ENCODE peak calls at places on chromosomes 4 and X, in ten cellular contexts. D is glutamatergic neuron; S is activated CD4-positive, alpha-beta T cell treated with anti-CD3 and anti-CD28 coated beads, Interleukin-2, amount 50 U/mL, for 1 hour; G is iris pigment epithelial cell; I is activated T-helper 9 cell treated with anti-CD3 and anti-CD28 coated beads, Interleukin-2, amount 50 U/mL, for 16 hours; O is HFF-Myc; E is Right ventricle myocardium superior; U is NCI-H748 treated with DMSO at 0.1 percent for 48 hours; W is NCI-H1092 treated with DMSO at 0.1 percent for 48 hours; Y is endothelial cell of umbilical vein. A is an unnamed sample.

GRCh38 chr4:20194079-20195013 is 57.4 kb upstream of the SLIT2 start:
- DNase-seq in Y (peak; percentile 78), S (no peak), E (no peak), D (no peak), O (peak; percentile 52), W (no peak), U (no peak), I (no peak), G (peak; percentile 88), A (no peak)

GRCh38 chr4:94488667-94489066 is 36.9 kb downstream of the PDLIM5 start:
- DNase-seq in O (peak; percentile 88), U (no peak), S (no peak), W (no peak), Y (no peak), I (no peak), E (no peak), D (no peak), G (peak; percentile 85), A (no peak)

GRCh38 chr4:139167774-139168444 is 9.1 kb downstream of the ELF2 start:
- DNase-seq in D (no peak), G (peak; percentile 82), W (no peak), I (no peak), O (no peak), S (no peak), U (no peak), E (no peak), Y (peak; percentile 36), A (peak; percentile 36)

GRCh38 chr4:173543266-173543665 is 13.2 kb upstream of the HAND2 start:
- DNase-seq in U (no peak), D (no peak), S (no peak), G (no peak), W (no peak), I (no peak), E (no peak), O (no peak), Y (no peak), A (no peak)

GRCh38 chrX:136251042-136251991 is at the start of gene MAP7D3:
- DNase-seq in Y (peak; percentile 29), U (peak; percentile 27), G (peak; percentile 50), S (peak; percentile 62), O (no peak), W (no peak), I (peak; percentile 57), E (peak; percentile 78), D (peak; percentile 58), A (peak; percentile 22)

GRCh38 chrX:153900806-153901752 is 3.4 kb upstream of the AVPR2 start:
- DNase-seq in O (peak; percentile 20), E (peak; percentile 69), I (peak; percentile 38), S (peak; percentile 51), U (no peak), D (peak; percentile 51), Y (peak; percentile 2), W (peak; percentile 80), G (peak; percentile 90), A (peak; percentile 55)

GRCh38 chrX:110671068-110671803 is 124.4 kb downstream of the CHRDL1 start:
- DNase-seq in S (no peak), O (no peak), I (no peak), Y (no peak), D (no peak), W (no peak), G (peak; percentile 26), U (no peak), E (no peak), A (no peak)

GRCh38 chr4:159410076-159410777 is 307.3 kb downstream of the RAPGEF2 start:
- DNase-seq in S (no peak), Y (no peak), G (peak; percentile 45), E (no peak), U (no peak), W (no peak), I (no peak), D (no peak), O (no peak), A (no peak)

GRCh38 chr4:123444298-123444731 is 47.7 kb downstream of the SPRY1 start:
- DNase-seq in S (peak; percentile 6), I (no peak), G (peak; percentile 57), E (peak; percentile 56), O (peak; percentile 53), D (peak; percentile 67), Y (peak; percentile 75), U (no peak), W (peak; percentile 50), A (peak; percentile 28)

GRCh38 chrX:72128881-72129280 is 2.8 kb downstream of the RTL5 start:
- DNase-seq in I (no peak), W (peak; percentile 9), Y (no peak), G (peak; percentile 7), O (no peak), E (no peak), U (no peak), D (peak; percentile 35), S (peak; percentile 7), A (no peak)

GRCh38 chr4:80183196-80184052 is 13.9 kb upstream of the PRDM8 start:
- DNase-seq in S (peak; percentile 34), E (peak; percentile 54), G (peak; percentile 15), W (peak; percentile 37), D (no peak), O (no peak), Y (no peak), U (peak; percentile 13), I (peak; percentile 37), A (no peak)

GRCh38 chr4:7772708-7773385 is 166.8 kb downstream of the AFAP1 start:
- DNase-seq in G (no peak), O (no peak), W (no peak), D (no peak), I (no peak), S (no peak), U (no peak), E (peak; percentile 74), Y (no peak), A (no peak)

GRCh38 chr4:161403781-161404180 is 760.0 kb downstream of the FSTL5 start:
- DNase-seq in S (no peak), D (no peak), E (no peak), O (no peak), G (no peak), I (no peak), Y (no peak), U (no peak), W (no peak), A (no peak)

GRCh38 chr4:173403051-173403450 is 4.1 kb upstream of the SCRG1 start:
- DNase-seq in U (no peak), O (no peak), E (no peak), S (no peak), G (peak; percentile 23), D (no peak), Y (no peak), I (no peak), W (no peak), A (no peak)

GRCh38 chrX:46831620-46832327 is 5.1 kb upstream of the RP2 start:
- DNase-seq in O (no peak), E (no peak), D (no peak), S (no peak), I (no peak), W (no peak), U (no peak), G (peak; percentile 59), Y (no peak), A (no peak)

GRCh38 chr4:41160010-41160789 is 54.1 kb downstream of the APBB2 start:
- DNase-seq in D (no peak), S (no peak), Y (peak; percentile 98), U (no peak), G (peak; percentile 97), E (no peak), O (no peak), I (no peak), W (no peak), A (no peak)

GRCh38 chrX:116317409-116317808 is 119.0 kb upstream of the SLC6A14 start:
- DNase-seq in G (peak; percentile 80), I (no peak), O (peak; percentile 0), U (no peak), Y (no peak), W (no peak), S (no peak), E (peak; percentile 39), D (peak; percentile 15), A (no peak)

GRCh38 chr4:54663181-54663580 is 5.4 kb downstream of the KIT start:
- DNase-seq in Y (no peak), I (no peak), D (no peak), E (no peak), W (no peak), S (no peak), G (no peak), O (no peak), U (no peak), A (no peak)

GRCh38 chr4:108959497-108959896 is 196.6 kb upstream of the ETNPPL start:
- DNase-seq in O (no peak), G (peak; percentile 53), S (no peak), Y (no peak), E (no peak), D (no peak), U (no peak), W (no peak), I (no peak), A (no peak)

GRCh38 chr4:55609393-55609821 is 17.4 kb upstream of the PDCL2 start:
- DNase-seq in D (no peak), W (no peak), U (no peak), G (peak; percentile 40), O (no peak), I (no peak), S (no peak), Y (no peak), E (no peak), A (no peak)

GRCh38 chr4:21780158-21780557 is 168.4 kb downstream of the KCNIP4 start:
- DNase-seq in I (no peak), O (no peak), E (no peak), S (no peak), W (no peak), U (no peak), D (no peak), Y (no peak), G (peak; percentile 28), A (no peak)

GRCh38 chr4:38101563-38101962 is 141.4 kb downstream of the PTTG2 start:
- DNase-seq in W (no peak), Y (no peak), O (no peak), I (no peak), G (peak; percentile 44), D (no peak), E (no peak), S (no peak), U (no peak), A (no peak)

GRCh38 chrX:46979340-46979739 is 67.1 kb downstream of the JADE3 start:
- DNase-seq in O (no peak), S (no peak), G (peak; percentile 51), W (no peak), E (no peak), D (no peak), U (no peak), I (no peak), Y (peak; percentile 76), A (no peak)

A was measured in G401.